ENCODE peak calls at places on chromosomes 16 and 17, in five cellular contexts. M, O, N, A and C are unnamed samples.

GRCh38 chr16:80198995-80199299 is 341.8 kb upstream of the DYNLRB2 start:
- DNase-seq in M (no peak), O (no peak), N (peak; percentile 33), A (no peak), C (no peak)

GRCh38 chr17:15122857-15123256 is 142.3 kb downstream of the PMP22 start:
- DNase-seq in M (no peak), O (no peak), N (no peak), A (no peak), C (no peak)

GRCh38 chr16:15477802-15478201 is 43.4 kb downstream of the BMERB1 start:
- DNase-seq in M (no peak), O (no peak), N (no peak), A (no peak), C (no peak)

GRCh38 chr17:73189417-73190099 is 3.3 kb upstream of the COG1 start:
- DNase-seq in M (no peak), O (peak; percentile 60), N (peak; percentile 42), A (no peak), C (no peak)

GRCh38 chr17:20123209-20123608 is 114.0 kb downstream of the SPECC1 start:
- DNase-seq in M (no peak), O (no peak), N (no peak), A (no peak), C (no peak)

GRCh38 chr17:66373944-66374817 is 71.8 kb downstream of the PRKCA start:
- DNase-seq in M (peak; percentile 47), O (peak; percentile 48), N (no peak), A (no peak), C (peak; percentile 75)

GRCh38 chr17:65558683-65559311 is 2.7 kb downstream of the AXIN2 start:
- DNase-seq in M (peak; percentile 39), O (peak; percentile 7), N (no peak), A (peak; percentile 40), C (no peak)

GRCh38 chr17:67353929-67354557 is 12.3 kb downstream of the PSMD12 start:
- DNase-seq in M (no peak), O (no peak), N (no peak), A (no peak), C (no peak)

GRCh38 chr17:47633996-47634395 is 15.7 kb upstream of the KPNB1 start:
- DNase-seq in M (no peak), O (no peak), N (no peak), A (no peak), C (no peak)

GRCh38 chr16:5422047-5422446 is 324.5 kb upstream of the EEF2KMT start:
- DNase-seq in M (no peak), O (no peak), N (no peak), A (no peak), C (no peak)

GRCh38 chr17:49290690-49291326 is 60.2 kb upstream of the PHOSPHO1 start:
- DNase-seq in M (no peak), O (peak; percentile 1), N (peak; percentile 47), A (no peak), C (no peak)

GRCh38 chr16:70638814-70639792 is 7.3 kb upstream of the IL34 start:
- DNase-seq in M (no peak), O (no peak), N (peak; percentile 28), A (no peak), C (no peak)

GRCh38 chr16:57982345-57982744 is 11.4 kb upstream of the CNGB1 start:
- DNase-seq in M (no peak), O (no peak), N (no peak), A (no peak), C (no peak)

GRCh38 chr17:28675485-28675884 is 13.5 kb downstream of the SUPT6H start:
- DNase-seq in M (no peak), O (no peak), N (no peak), A (no peak), C (no peak)

GRCh38 chr17:9971991-9972390 is 66.9 kb upstream of the RCVRN start:
- DNase-seq in M (peak; percentile 87), O (no peak), N (peak; percentile 43), A (peak; percentile 64), C (no peak)

GRCh38 chr16:57480127-57480753 is 6.1 kb downstream of the DOK4 start:
- DNase-seq in M (peak; percentile 77), O (no peak), N (no peak), A (peak; percentile 55), C (no peak)

GRCh38 chr17:31067699-31068184 is 27.0 kb upstream of the NF1 start:
- DNase-seq in M (no peak), O (no peak), N (peak; percentile 87), A (no peak), C (no peak)

GRCh38 chr16:2724816-2725348 is 4.9 kb upstream of the PRSS27 start:
- DNase-seq in M (no peak), O (no peak), N (no peak), A (no peak), C (no peak)

GRCh38 chr17:29578626-29579485 is 10.4 kb downstream of the TP53I13 start:
- DNase-seq in M (no peak), O (no peak), N (no peak), A (no peak), C (no peak)